ENCODE peak calls at places on chromosomes 11 and 22, in eight cellular contexts. W, R, H, G, X, P, B and V are unnamed samples.

GRCh38 chr11:73239111-73239521 is 21.0 kb downstream of the P2RY2 start:
- DNase-seq in W (no peak), R (no peak), H (no peak), G (no peak), X (peak), P (no peak), B (no peak), V (no peak)

GRCh38 chr22:23841292-23841691 is 2.5 kb upstream of the DERL3 start:
- DNase-seq in W (no peak), R (no peak), H (no peak), G (no peak), X (no peak), P (no peak), B (no peak), V (no peak)

GRCh38 chr11:18495703-18496102 is 31.0 kb downstream of the TSG101 start:
- DNase-seq in W (no peak), R (no peak), H (no peak), G (no peak), X (no peak), P (no peak), B (no peak), V (no peak)

GRCh38 chr11:123386746-123387510 is 43.1 kb upstream of the GRAMD1B start:
- DNase-seq in W (no peak), R (no peak), H (no peak), G (no peak), X (no peak), P (no peak), B (peak), V (no peak)

GRCh38 chr11:96134622-96135021 is 208.4 kb downstream of the MAML2 start:
- DNase-seq in W (no peak), R (no peak), H (no peak), G (no peak), X (no peak), P (peak), B (no peak), V (peak)

GRCh38 chr11:97832451-97832850 is 1188.3 kb upstream of the CNTN5 start:
- DNase-seq in W (no peak), R (no peak), H (no peak), G (no peak), X (no peak), P (no peak), B (no peak), V (no peak)

GRCh38 chr11:5815534-5815933 is 6.8 kb downstream of the OR52N2 start:
- DNase-seq in W (no peak), R (no peak), H (no peak), G (no peak), X (no peak), P (no peak), B (no peak), V (peak)

GRCh38 chr22:45304971-45305370 is 4.8 kb upstream of the FAM118A start:
- DNase-seq in W (no peak), R (no peak), H (no peak), G (no peak), X (no peak), P (no peak), B (no peak), V (no peak)

GRCh38 chr22:36016656-36017055 is 12.0 kb downstream of the RBFOX2 start:
- DNase-seq in W (no peak), R (no peak), H (no peak), G (no peak), X (no peak), P (no peak), B (peak), V (no peak)

GRCh38 chr22:43789452-43789851 is 22.7 kb downstream of the EFCAB6 start:
- DNase-seq in W (no peak), R (peak), H (no peak), G (no peak), X (peak), P (no peak), B (no peak), V (no peak)

GRCh38 chr11:10460611-10461275 is 5.7 kb downstream of the AMPD3 start:
- DNase-seq in W (no peak), R (no peak), H (no peak), G (no peak), X (no peak), P (no peak), B (peak), V (no peak)

GRCh38 chr22:37758698-37759097 is 49.0 kb upstream of the GCAT start:
- DNase-seq in W (no peak), R (no peak), H (no peak), G (no peak), X (no peak), P (no peak), B (no peak), V (no peak)

GRCh38 chr11:121367434-121367833 is 74.9 kb downstream of the SC5D start:
- DNase-seq in W (no peak), R (no peak), H (no peak), G (no peak), X (no peak), P (peak), B (peak), V (peak)

GRCh38 chr22:44972363-44973083 is 37.3 kb downstream of the PHF21B start:
- DNase-seq in W (no peak), R (no peak), H (no peak), G (no peak), X (no peak), P (no peak), B (no peak), V (no peak)

GRCh38 chr22:38849816-38850215 is 6.0 kb upstream of the NPTXR start:
- DNase-seq in W (no peak), R (no peak), H (no peak), G (no peak), X (no peak), P (no peak), B (no peak), V (no peak)

GRCh38 chr22:31148953-31149627 is 8.8 kb upstream of the PLA2G3 start:
- DNase-seq in W (peak), R (peak), H (peak), G (peak), X (peak), P (no peak), B (peak), V (peak)

GRCh38 chr22:26589367-26589844 is 526 bp downstream of the TPST2 start:
- DNase-seq in W (no peak), R (peak), H (peak), G (no peak), X (peak), P (no peak), B (peak), V (peak)

GRCh38 chr22:38706101-38706884 is 549 bp downstream of the GTPBP1 start:
- DNase-seq in W (no peak), R (no peak), H (peak), G (peak), X (peak), P (no peak), B (peak), V (peak)

GRCh38 chr11:10488581-10489443 is 33.7 kb downstream of the AMPD3 start:
- DNase-seq in W (no peak), R (no peak), H (no peak), G (no peak), X (no peak), P (no peak), B (peak), V (no peak)

GRCh38 chr11:107785401-107785800 is 73.2 kb downstream of the SLC35F2 start:
- DNase-seq in W (no peak), R (no peak), H (no peak), G (no peak), X (no peak), P (no peak), B (no peak), V (no peak)

GRCh38 chr22:50276143-50276542 is 6.0 kb upstream of the MAPK11 start:
- DNase-seq in W (no peak), R (peak), H (peak), G (no peak), X (peak), P (no peak), B (peak), V (peak)

GRCh38 chr11:120346233-120346632 is 10.0 kb downstream of the ARHGEF12 start:
- DNase-seq in W (no peak), R (no peak), H (no peak), G (no peak), X (no peak), P (no peak), B (no peak), V (no peak)

GRCh38 chr11:3859373-3859881 is 4.0 kb downstream of the STIM1 start:
- DNase-seq in W (no peak), R (peak), H (peak), G (no peak), X (peak), P (no peak), B (peak), V (peak)

GRCh38 chr11:9905562-9905961 is 241.7 kb downstream of the SWAP70 start:
- DNase-seq in W (no peak), R (no peak), H (no peak), G (no peak), X (no peak), P (no peak), B (no peak), V (no peak)

GRCh38 chr22:19430890-19431541 is 517 bp downstream of the HIRA start:
- DNase-seq in W (no peak), R (peak), H (peak), G (peak), X (peak), P (no peak), B (peak), V (peak)